ENCODE peak calls at places on chromosomes 7 and 10, in ten cellular contexts. One of them, this sample, is unnamed.

GRCh38 chr7:139651308-139651707 is 126.5 kb downstream of the HIPK2 start:
- DNase-seq in EL: peak; percentile 8
- DNase-seq in activated CD4-positive, alpha-beta memory T cell treated with anti-CD3 and anti-CD28 coated beads for 36 hours: no peak
- DNase-seq in T-helper 1 cell: no peak
- DNase-seq in epithelial cell of esophagus: peak; percentile 22
- DNase-seq in NCI-H460: no peak
- DNase-seq in iPS-NIHi11: no peak
- DNase-seq in memory B cell: no peak
- DNase-seq in NCI-H1436: no peak
- DNase-seq in HEK293T: no peak
- DNase-seq in this sample: no peak

GRCh38 chr7:70436815-70437350 is 695.1 kb upstream of the GALNT17 start:
- DNase-seq in NCI-H460: no peak
- DNase-seq in activated CD4-positive, alpha-beta memory T cell treated with anti-CD3 and anti-CD28 coated beads for 36 hours: no peak
- DNase-seq in T-helper 1 cell: no peak
- DNase-seq in NCI-H1436: no peak
- DNase-seq in EL: no peak
- DNase-seq in iPS-NIHi11: no peak
- DNase-seq in HEK293T: no peak
- DNase-seq in epithelial cell of esophagus: no peak
- DNase-seq in memory B cell: no peak
- DNase-seq in this sample: no peak

GRCh38 chr7:12257582-12257981 is 46.5 kb downstream of the TMEM106B start:
- DNase-seq in EL: peak; percentile 40
- DNase-seq in HEK293T: no peak
- DNase-seq in NCI-H460: no peak
- DNase-seq in iPS-NIHi11: no peak
- DNase-seq in epithelial cell of esophagus: peak; percentile 4
- DNase-seq in memory B cell: no peak
- DNase-seq in activated CD4-positive, alpha-beta memory T cell treated with anti-CD3 and anti-CD28 coated beads for 36 hours: peak; percentile 24
- DNase-seq in NCI-H1436: no peak
- DNase-seq in T-helper 1 cell: no peak
- DNase-seq in this sample: peak; percentile 88

GRCh38 chr7:1357601-1358271 is 101.5 kb downstream of the MICALL2 start:
- DNase-seq in iPS-NIHi11: peak; percentile 25
- DNase-seq in T-helper 1 cell: no peak
- DNase-seq in NCI-H1436: no peak
- DNase-seq in activated CD4-positive, alpha-beta memory T cell treated with anti-CD3 and anti-CD28 coated beads for 36 hours: peak; percentile 24
- DNase-seq in epithelial cell of esophagus: no peak
- DNase-seq in EL: no peak
- DNase-seq in memory B cell: no peak
- DNase-seq in HEK293T: no peak
- DNase-seq in NCI-H460: no peak
- DNase-seq in this sample: no peak

GRCh38 chr7:64849924-64850499 is 53.1 kb upstream of the ZNF273 start:
- DNase-seq in T-helper 1 cell: no peak
- DNase-seq in activated CD4-positive, alpha-beta memory T cell treated with anti-CD3 and anti-CD28 coated beads for 36 hours: no peak
- DNase-seq in HEK293T: no peak
- DNase-seq in EL: no peak
- DNase-seq in epithelial cell of esophagus: no peak
- DNase-seq in iPS-NIHi11: no peak
- DNase-seq in NCI-H460: no peak
- DNase-seq in NCI-H1436: no peak
- DNase-seq in memory B cell: no peak
- DNase-seq in this sample: no peak

GRCh38 chr7:27952393-27953290 is 212.7 kb downstream of the TAX1BP1 start:
- DNase-seq in activated CD4-positive, alpha-beta memory T cell treated with anti-CD3 and anti-CD28 coated beads for 36 hours: no peak
- DNase-seq in NCI-H460: no peak
- DNase-seq in memory B cell: no peak
- DNase-seq in iPS-NIHi11: no peak
- DNase-seq in NCI-H1436: no peak
- DNase-seq in EL: no peak
- DNase-seq in T-helper 1 cell: no peak
- DNase-seq in HEK293T: no peak
- DNase-seq in epithelial cell of esophagus: no peak
- DNase-seq in this sample: no peak

GRCh38 chr10:13386021-13386420 is 37.9 kb upstream of the SEPHS1 start:
- DNase-seq in activated CD4-positive, alpha-beta memory T cell treated with anti-CD3 and anti-CD28 coated beads for 36 hours: no peak
- DNase-seq in NCI-H460: no peak
- DNase-seq in NCI-H1436: no peak
- DNase-seq in memory B cell: no peak
- DNase-seq in T-helper 1 cell: no peak
- DNase-seq in epithelial cell of esophagus: no peak
- DNase-seq in HEK293T: no peak
- DNase-seq in EL: no peak
- DNase-seq in iPS-NIHi11: no peak
- DNase-seq in this sample: no peak

GRCh38 chr10:123848564-123849457 is 42.8 kb downstream of the CPXM2 start:
- DNase-seq in activated CD4-positive, alpha-beta memory T cell treated with anti-CD3 and anti-CD28 coated beads for 36 hours: no peak
- DNase-seq in iPS-NIHi11: no peak
- DNase-seq in epithelial cell of esophagus: no peak
- DNase-seq in T-helper 1 cell: no peak
- DNase-seq in EL: no peak
- DNase-seq in NCI-H460: no peak
- DNase-seq in memory B cell: no peak
- DNase-seq in NCI-H1436: no peak
- DNase-seq in HEK293T: no peak
- DNase-seq in this sample: no peak

GRCh38 chr10:5887029-5887428 is 2.7 kb downstream of the ANKRD16 start:
- DNase-seq in EL: no peak
- DNase-seq in activated CD4-positive, alpha-beta memory T cell treated with anti-CD3 and anti-CD28 coated beads for 36 hours: no peak
- DNase-seq in NCI-H1436: no peak
- DNase-seq in T-helper 1 cell: no peak
- DNase-seq in HEK293T: no peak
- DNase-seq in NCI-H460: no peak
- DNase-seq in epithelial cell of esophagus: no peak
- DNase-seq in iPS-NIHi11: no peak
- DNase-seq in memory B cell: no peak
- DNase-seq in this sample: no peak

GRCh38 chr7:122299935-122300606 is 4.5 kb downstream of the FEZF1 start:
- DNase-seq in NCI-H460: no peak
- DNase-seq in HEK293T: no peak
- DNase-seq in T-helper 1 cell: no peak
- DNase-seq in EL: no peak
- DNase-seq in NCI-H1436: no peak
- DNase-seq in iPS-NIHi11: peak; percentile 39
- DNase-seq in epithelial cell of esophagus: no peak
- DNase-seq in activated CD4-positive, alpha-beta memory T cell treated with anti-CD3 and anti-CD28 coated beads for 36 hours: no peak
- DNase-seq in memory B cell: no peak
- DNase-seq in this sample: no peak

GRCh38 chr10:93061594-93062498 is 1.2 kb downstream of the CYP26C1 start:
- DNase-seq in HEK293T: no peak
- DNase-seq in iPS-NIHi11: no peak
- DNase-seq in memory B cell: no peak
- DNase-seq in EL: no peak
- DNase-seq in activated CD4-positive, alpha-beta memory T cell treated with anti-CD3 and anti-CD28 coated beads for 36 hours: no peak
- DNase-seq in T-helper 1 cell: no peak
- DNase-seq in epithelial cell of esophagus: peak; percentile 37
- DNase-seq in NCI-H460: no peak
- DNase-seq in NCI-H1436: no peak
- DNase-seq in this sample: peak; percentile 66

GRCh38 chr7:100435401-100436304 is 644 bp downstream of the PPP1R35 start:
- DNase-seq in T-helper 1 cell: peak; percentile 47
- DNase-seq in activated CD4-positive, alpha-beta memory T cell treated with anti-CD3 and anti-CD28 coated beads for 36 hours: peak; percentile 62
- DNase-seq in memory B cell: peak; percentile 52
- DNase-seq in EL: peak; percentile 31
- DNase-seq in epithelial cell of esophagus: peak; percentile 61
- DNase-seq in NCI-H460: no peak
- DNase-seq in NCI-H1436: no peak
- DNase-seq in HEK293T: no peak
- DNase-seq in iPS-NIHi11: peak; percentile 65
- DNase-seq in this sample: peak; percentile 85

GRCh38 chr7:8549043-8549442 is 115.6 kb downstream of the NXPH1 start:
- DNase-seq in iPS-NIHi11: no peak
- DNase-seq in activated CD4-positive, alpha-beta memory T cell treated with anti-CD3 and anti-CD28 coated beads for 36 hours: no peak
- DNase-seq in T-helper 1 cell: no peak
- DNase-seq in epithelial cell of esophagus: no peak
- DNase-seq in NCI-H460: no peak
- DNase-seq in memory B cell: no peak
- DNase-seq in HEK293T: no peak
- DNase-seq in NCI-H1436: no peak
- DNase-seq in EL: no peak
- DNase-seq in this sample: no peak

GRCh38 chr10:114026189-114027040 is 17.3 kb upstream of the ADRB1 start:
- DNase-seq in epithelial cell of esophagus: peak; percentile 89
- DNase-seq in HEK293T: no peak
- DNase-seq in T-helper 1 cell: no peak
- DNase-seq in NCI-H460: peak; percentile 87
- DNase-seq in iPS-NIHi11: no peak
- DNase-seq in memory B cell: no peak
- DNase-seq in NCI-H1436: no peak
- DNase-seq in EL: peak; percentile 91
- DNase-seq in activated CD4-positive, alpha-beta memory T cell treated with anti-CD3 and anti-CD28 coated beads for 36 hours: no peak
- DNase-seq in this sample: no peak

GRCh38 chr7:101635484-101635883 is 6.4 kb upstream of the MYL10 start:
- DNase-seq in epithelial cell of esophagus: peak; percentile 62
- DNase-seq in NCI-H1436: no peak
- DNase-seq in memory B cell: no peak
- DNase-seq in T-helper 1 cell: no peak
- DNase-seq in HEK293T: no peak
- DNase-seq in iPS-NIHi11: no peak
- DNase-seq in EL: no peak
- DNase-seq in activated CD4-positive, alpha-beta memory T cell treated with anti-CD3 and anti-CD28 coated beads for 36 hours: no peak
- DNase-seq in NCI-H460: no peak
- DNase-seq in this sample: no peak

GRCh38 chr10:63264852-63265617 is 131.9 kb downstream of the NRBF2 start:
- DNase-seq in memory B cell: no peak
- DNase-seq in NCI-H460: peak; percentile 54
- DNase-seq in epithelial cell of esophagus: peak; percentile 68
- DNase-seq in iPS-NIHi11: peak; percentile 22
- DNase-seq in T-helper 1 cell: peak; percentile 22
- DNase-seq in EL: peak; percentile 75
- DNase-seq in HEK293T: peak; percentile 30
- DNase-seq in activated CD4-positive, alpha-beta memory T cell treated with anti-CD3 and anti-CD28 coated beads for 36 hours: peak; percentile 64
- DNase-seq in NCI-H1436: no peak
- DNase-seq in this sample: peak; percentile 78

GRCh38 chr10:132167041-132167674 is 19.6 kb upstream of the DPYSL4 start:
- DNase-seq in HEK293T: no peak
- DNase-seq in activated CD4-positive, alpha-beta memory T cell treated with anti-CD3 and anti-CD28 coated beads for 36 hours: no peak
- DNase-seq in EL: no peak
- DNase-seq in memory B cell: no peak
- DNase-seq in iPS-NIHi11: no peak
- DNase-seq in NCI-H460: no peak
- DNase-seq in T-helper 1 cell: no peak
- DNase-seq in NCI-H1436: no peak
- DNase-seq in epithelial cell of esophagus: no peak
- DNase-seq in this sample: no peak

GRCh38 chr10:75959209-75959608 is 527.8 kb downstream of the LRMDA start:
- DNase-seq in NCI-H460: no peak
- DNase-seq in HEK293T: no peak
- DNase-seq in epithelial cell of esophagus: peak; percentile 77
- DNase-seq in T-helper 1 cell: no peak
- DNase-seq in EL: peak; percentile 82
- DNase-seq in memory B cell: no peak
- DNase-seq in iPS-NIHi11: no peak
- DNase-seq in NCI-H1436: no peak
- DNase-seq in activated CD4-positive, alpha-beta memory T cell treated with anti-CD3 and anti-CD28 coated beads for 36 hours: no peak
- DNase-seq in this sample: no peak

GRCh38 chr10:77160679-77161078 is 476.9 kb downstream of the KCNMA1 start:
- DNase-seq in HEK293T: no peak
- DNase-seq in activated CD4-positive, alpha-beta memory T cell treated with anti-CD3 and anti-CD28 coated beads for 36 hours: no peak
- DNase-seq in iPS-NIHi11: no peak
- DNase-seq in NCI-H460: no peak
- DNase-seq in memory B cell: no peak
- DNase-seq in NCI-H1436: peak; percentile 65
- DNase-seq in epithelial cell of esophagus: peak; percentile 97
- DNase-seq in EL: peak; percentile 89
- DNase-seq in T-helper 1 cell: no peak
- DNase-seq in this sample: no peak

GRCh38 chr10:119252051-119252465 is 44.7 kb downstream of the GRK5 start:
- DNase-seq in NCI-H1436: no peak
- DNase-seq in NCI-H460: no peak
- DNase-seq in iPS-NIHi11: no peak
- DNase-seq in EL: no peak
- DNase-seq in activated CD4-positive, alpha-beta memory T cell treated with anti-CD3 and anti-CD28 coated beads for 36 hours: no peak
- DNase-seq in memory B cell: no peak
- DNase-seq in HEK293T: no peak
- DNase-seq in epithelial cell of esophagus: no peak
- DNase-seq in T-helper 1 cell: no peak
- DNase-seq in this sample: no peak

GRCh38 chr7:146844405-146844804 is 727.8 kb downstream of the CNTNAP2 start:
- DNase-seq in activated CD4-positive, alpha-beta memory T cell treated with anti-CD3 and anti-CD28 coated beads for 36 hours: no peak
- DNase-seq in EL: no peak
- DNase-seq in NCI-H1436: no peak
- DNase-seq in HEK293T: no peak
- DNase-seq in iPS-NIHi11: no peak
- DNase-seq in epithelial cell of esophagus: no peak
- DNase-seq in NCI-H460: no peak
- DNase-seq in memory B cell: no peak
- DNase-seq in T-helper 1 cell: no peak
- DNase-seq in this sample: no peak

GRCh38 chr10:112807013-112807412 is 143.0 kb upstream of the TCF7L2 start:
- DNase-seq in NCI-H460: no peak
- DNase-seq in EL: no peak
- DNase-seq in T-helper 1 cell: no peak
- DNase-seq in NCI-H1436: no peak
- DNase-seq in memory B cell: no peak
- DNase-seq in epithelial cell of esophagus: no peak
- DNase-seq in activated CD4-positive, alpha-beta memory T cell treated with anti-CD3 and anti-CD28 coated beads for 36 hours: no peak
- DNase-seq in HEK293T: no peak
- DNase-seq in iPS-NIHi11: no peak
- DNase-seq in this sample: no peak

GRCh38 chr7:98575878-98576277 is 41.2 kb upstream of the NPTX2 start:
- DNase-seq in activated CD4-positive, alpha-beta memory T cell treated with anti-CD3 and anti-CD28 coated beads for 36 hours: no peak
- DNase-seq in iPS-NIHi11: no peak
- DNase-seq in epithelial cell of esophagus: no peak
- DNase-seq in T-helper 1 cell: no peak
- DNase-seq in EL: no peak
- DNase-seq in NCI-H460: no peak
- DNase-seq in HEK293T: no peak
- DNase-seq in NCI-H1436: no peak
- DNase-seq in memory B cell: no peak
- DNase-seq in this sample: no peak

GRCh38 chr7:78226059-78226658 is 427.6 kb downstream of the PHTF2 start:
- DNase-seq in EL: peak; percentile 53
- DNase-seq in memory B cell: no peak
- DNase-seq in epithelial cell of esophagus: peak; percentile 53
- DNase-seq in activated CD4-positive, alpha-beta memory T cell treated with anti-CD3 and anti-CD28 coated beads for 36 hours: peak; percentile 51
- DNase-seq in iPS-NIHi11: peak; percentile 64
- DNase-seq in HEK293T: peak; percentile 62
- DNase-seq in NCI-H1436: peak; percentile 55
- DNase-seq in T-helper 1 cell: no peak
- DNase-seq in NCI-H460: peak; percentile 30
- DNase-seq in this sample: peak; percentile 60

GRCh38 chr10:99993994-99994689 is 15.6 kb downstream of the DNMBP start:
- DNase-seq in NCI-H1436: no peak
- DNase-seq in EL: peak; percentile 94
- DNase-seq in HEK293T: peak; percentile 54
- DNase-seq in activated CD4-positive, alpha-beta memory T cell treated with anti-CD3 and anti-CD28 coated beads for 36 hours: peak; percentile 69
- DNase-seq in T-helper 1 cell: peak; percentile 6
- DNase-seq in iPS-NIHi11: peak; percentile 29
- DNase-seq in epithelial cell of esophagus: peak; percentile 60
- DNase-seq in NCI-H460: peak; percentile 50
- DNase-seq in memory B cell: peak; percentile 51
- DNase-seq in this sample: peak; percentile 86

GRCh38 chr10:79148452-79149344 is 79.9 kb downstream of the ZMIZ1 start:
- DNase-seq in memory B cell: no peak
- DNase-seq in NCI-H460: no peak
- DNase-seq in NCI-H1436: no peak
- DNase-seq in HEK293T: no peak
- DNase-seq in EL: peak; percentile 65
- DNase-seq in iPS-NIHi11: no peak
- DNase-seq in T-helper 1 cell: no peak
- DNase-seq in epithelial cell of esophagus: peak; percentile 85
- DNase-seq in activated CD4-positive, alpha-beta memory T cell treated with anti-CD3 and anti-CD28 coated beads for 36 hours: no peak
- DNase-seq in this sample: no peak

GRCh38 chr7:94183289-94183749 is 179.2 kb upstream of the BET1 start:
- DNase-seq in T-helper 1 cell: no peak
- DNase-seq in NCI-H1436: no peak
- DNase-seq in EL: peak; percentile 98
- DNase-seq in iPS-NIHi11: peak; percentile 39
- DNase-seq in epithelial cell of esophagus: peak; percentile 91
- DNase-seq in HEK293T: no peak
- DNase-seq in activated CD4-positive, alpha-beta memory T cell treated with anti-CD3 and anti-CD28 coated beads for 36 hours: no peak
- DNase-seq in NCI-H460: peak; percentile 96
- DNase-seq in memory B cell: no peak
- DNase-seq in this sample: no peak

GRCh38 chr7:151405056-151405455 is 4.8 kb downstream of the WDR86 start:
- DNase-seq in iPS-NIHi11: no peak
- DNase-seq in NCI-H460: no peak
- DNase-seq in T-helper 1 cell: no peak
- DNase-seq in EL: no peak
- DNase-seq in epithelial cell of esophagus: no peak
- DNase-seq in HEK293T: no peak
- DNase-seq in NCI-H1436: no peak
- DNase-seq in activated CD4-positive, alpha-beta memory T cell treated with anti-CD3 and anti-CD28 coated beads for 36 hours: no peak
- DNase-seq in memory B cell: no peak
- DNase-seq in this sample: no peak

This sample was measured in activated CD4-positive, alpha-beta T cell treated with anti-CD3 and anti-CD28 coated beads, Interleukin-2, amount 10 ng/mL, durations not matched to agents 24 days and 14 days.